ENCODE peak calls at places on chromosomes 6 and 20, in eight cellular contexts. One of them, this sample, is unnamed.

GRCh38 chr6:23301546-23301945 is 732.2 kb downstream of the HDGFL1 start:
- DNase-seq in choroid plexus epithelial cell: peak
- DNase-seq in posterior cingulate gyrus: no peak
- DNase-seq in stimulated activated CD4-positive, alpha-beta T cell treated with anti-CD3 and anti-CD28 coated beads, Interleukin-2, amount 100 ng/mL, for 4 hours: no peak
- DNase-seq in NCI-H345: no peak
- DNase-seq in MM.1S: no peak
- DNase-seq in pulmonary artery endothelial cell: no peak
- DNase-seq in HT1080: no peak
- DNase-seq in this sample: no peak

GRCh38 chr20:36728986-36729385 is 16.9 kb downstream of the NDRG3 start:
- DNase-seq in choroid plexus epithelial cell: peak
- DNase-seq in posterior cingulate gyrus: no peak
- DNase-seq in stimulated activated CD4-positive, alpha-beta T cell treated with anti-CD3 and anti-CD28 coated beads, Interleukin-2, amount 100 ng/mL, for 4 hours: no peak
- DNase-seq in NCI-H345: no peak
- DNase-seq in MM.1S: no peak
- DNase-seq in pulmonary artery endothelial cell: no peak
- DNase-seq in HT1080: peak
- DNase-seq in this sample: no peak

GRCh38 chr6:165008971-165009370 is 300.4 kb downstream of the C6orf118 start:
- DNase-seq in choroid plexus epithelial cell: no peak
- DNase-seq in posterior cingulate gyrus: no peak
- DNase-seq in stimulated activated CD4-positive, alpha-beta T cell treated with anti-CD3 and anti-CD28 coated beads, Interleukin-2, amount 100 ng/mL, for 4 hours: no peak
- DNase-seq in NCI-H345: no peak
- DNase-seq in MM.1S: no peak
- DNase-seq in pulmonary artery endothelial cell: no peak
- DNase-seq in HT1080: no peak
- DNase-seq in this sample: no peak

GRCh38 chr20:54172532-54172855 is 1.3 kb downstream of the CYP24A1 start:
- DNase-seq in choroid plexus epithelial cell: no peak
- DNase-seq in posterior cingulate gyrus: no peak
- DNase-seq in stimulated activated CD4-positive, alpha-beta T cell treated with anti-CD3 and anti-CD28 coated beads, Interleukin-2, amount 100 ng/mL, for 4 hours: no peak
- DNase-seq in NCI-H345: peak
- DNase-seq in MM.1S: no peak
- DNase-seq in pulmonary artery endothelial cell: no peak
- DNase-seq in HT1080: no peak
- DNase-seq in this sample: no peak

GRCh38 chr6:92777146-92777740 is 642.1 kb downstream of the EPHA7 start:
- DNase-seq in choroid plexus epithelial cell: peak
- DNase-seq in posterior cingulate gyrus: no peak
- DNase-seq in stimulated activated CD4-positive, alpha-beta T cell treated with anti-CD3 and anti-CD28 coated beads, Interleukin-2, amount 100 ng/mL, for 4 hours: no peak
- DNase-seq in NCI-H345: peak
- DNase-seq in MM.1S: peak
- DNase-seq in pulmonary artery endothelial cell: no peak
- DNase-seq in HT1080: peak
- DNase-seq in this sample: peak

GRCh38 chr6:18997375-18997826 is 610.3 kb downstream of the RNF144B start:
- DNase-seq in choroid plexus epithelial cell: peak
- DNase-seq in posterior cingulate gyrus: no peak
- DNase-seq in stimulated activated CD4-positive, alpha-beta T cell treated with anti-CD3 and anti-CD28 coated beads, Interleukin-2, amount 100 ng/mL, for 4 hours: no peak
- DNase-seq in NCI-H345: no peak
- DNase-seq in MM.1S: peak
- DNase-seq in pulmonary artery endothelial cell: peak
- DNase-seq in HT1080: peak
- DNase-seq in this sample: no peak

GRCh38 chr6:106098383-106099234 is 12.5 kb downstream of the PRDM1 start:
- DNase-seq in choroid plexus epithelial cell: peak
- DNase-seq in posterior cingulate gyrus: no peak
- DNase-seq in stimulated activated CD4-positive, alpha-beta T cell treated with anti-CD3 and anti-CD28 coated beads, Interleukin-2, amount 100 ng/mL, for 4 hours: peak
- DNase-seq in NCI-H345: no peak
- DNase-seq in MM.1S: peak
- DNase-seq in pulmonary artery endothelial cell: no peak
- DNase-seq in HT1080: no peak
- DNase-seq in this sample: no peak

GRCh38 chr6:26197736-26198625 is 110.8 kb downstream of the HFE start:
- DNase-seq in choroid plexus epithelial cell: peak
- DNase-seq in posterior cingulate gyrus: no peak
- DNase-seq in stimulated activated CD4-positive, alpha-beta T cell treated with anti-CD3 and anti-CD28 coated beads, Interleukin-2, amount 100 ng/mL, for 4 hours: no peak
- DNase-seq in NCI-H345: peak
- DNase-seq in MM.1S: peak
- DNase-seq in pulmonary artery endothelial cell: no peak
- DNase-seq in HT1080: no peak
- DNase-seq in this sample: peak

GRCh38 chr6:119129968-119130484 is 51.6 kb upstream of the FAM184A start:
- DNase-seq in choroid plexus epithelial cell: peak
- DNase-seq in posterior cingulate gyrus: no peak
- DNase-seq in stimulated activated CD4-positive, alpha-beta T cell treated with anti-CD3 and anti-CD28 coated beads, Interleukin-2, amount 100 ng/mL, for 4 hours: no peak
- DNase-seq in NCI-H345: no peak
- DNase-seq in MM.1S: no peak
- DNase-seq in pulmonary artery endothelial cell: no peak
- DNase-seq in HT1080: peak
- DNase-seq in this sample: no peak

GRCh38 chr6:116633685-116634084 is 17.4 kb downstream of the RSPH4A start:
- DNase-seq in choroid plexus epithelial cell: peak
- DNase-seq in posterior cingulate gyrus: no peak
- DNase-seq in stimulated activated CD4-positive, alpha-beta T cell treated with anti-CD3 and anti-CD28 coated beads, Interleukin-2, amount 100 ng/mL, for 4 hours: no peak
- DNase-seq in NCI-H345: no peak
- DNase-seq in MM.1S: peak
- DNase-seq in pulmonary artery endothelial cell: no peak
- DNase-seq in HT1080: no peak
- DNase-seq in this sample: no peak